ENCODE peak calls at places on chromosomes 4 and X, in ten cellular contexts. W is sigmoid colon; B is right cardiac atrium; M is A549; Z is CD8-positive, alpha-beta memory T cell; Y is heart left ventricle; U is neuronal stem cell; O is naive thymus-derived CD4-positive, alpha-beta T cell; G is tibial artery; F is kidney. X is an unnamed sample.

GRCh38 chr4:156158747-156159146 is 205.1 kb upstream of the CTSO start:
- DNase-seq in W (no peak), B (no peak), M (no peak), Z (no peak), Y (no peak), U (no peak), O (no peak), G (no peak), F (no peak), X (no peak)

GRCh38 chr4:152357206-152357605 is 178.7 kb downstream of the FBXW7 start:
- DNase-seq in W (no peak), B (peak; percentile 35), M (no peak), Z (no peak), Y (no peak), U (no peak), O (no peak), G (no peak), F (no peak), X (no peak)

GRCh38 chr4:142818009-142818408 is 28.1 kb downstream of the INPP4B start:
- DNase-seq in W (no peak), B (no peak), M (no peak), Z (no peak), Y (no peak), U (no peak), O (no peak), G (no peak), F (no peak), X (no peak)

GRCh38 chr4:61246003-61246402 is 45.9 kb downstream of the ADGRL3 start:
- DNase-seq in W (no peak), B (no peak), M (no peak), Z (no peak), Y (no peak), U (no peak), O (no peak), G (no peak), F (no peak), X (no peak)

GRCh38 chr4:183950536-183950935 is 45.4 kb downstream of the STOX2 start:
- DNase-seq in W (no peak), B (no peak), M (no peak), Z (no peak), Y (no peak), U (no peak), O (no peak), G (no peak), F (no peak), X (no peak)

GRCh38 chr4:151000747-151001429 is 14.2 kb downstream of the LRBA start:
- DNase-seq in W (no peak), B (no peak), M (no peak), Z (no peak), Y (no peak), U (no peak), O (no peak), G (no peak), F (no peak), X (no peak)

GRCh38 chrX:97685753-97686152 is 802.0 kb downstream of the RPA4 start:
- DNase-seq in W (no peak), B (no peak), M (peak; percentile 9), Z (no peak), Y (no peak), U (no peak), O (no peak), G (no peak), F (no peak), X (no peak)

GRCh38 chr4:42588909-42589308 is 68.0 kb downstream of the ATP8A1 start:
- DNase-seq in W (no peak), B (no peak), M (no peak), Z (no peak), Y (no peak), U (no peak), O (no peak), G (no peak), F (no peak), X (no peak)

GRCh38 chr4:154489558-154490260 is 1.9 kb downstream of the DCHS2 start:
- DNase-seq in W (no peak), B (no peak), M (no peak), Z (no peak), Y (no peak), U (no peak), O (no peak), G (no peak), F (peak; percentile 55), X (no peak)

GRCh38 chrX:151899622-151900021 is 13.1 kb upstream of the MAGEA4 start:
- DNase-seq in W (no peak), B (no peak), M (no peak), Z (no peak), Y (no peak), U (no peak), O (no peak), G (no peak), F (no peak), X (no peak)

GRCh38 chr4:89835413-89835812 is 1.5 kb downstream of the SNCA start:
- DNase-seq in W (no peak), B (no peak), M (no peak), Z (no peak), Y (no peak), U (no peak), O (no peak), G (no peak), F (no peak), X (no peak)
- H3K4me3 ChIP-seq in W (no peak overlapping the region), B (no peak overlapping the region), M (no peak overlapping the region), Z (no peak overlapping the region), Y (no peak overlapping the region), U (no peak overlapping the region), O (no peak overlapping the region), G (no peak overlapping the region), F (no peak overlapping the region), X (no peak overlapping the region)

GRCh38 chr4:40306203-40306602 is 28.9 kb upstream of the CHRNA9 start:
- DNase-seq in W (peak; percentile 19), B (no peak), M (no peak), Z (no peak), Y (no peak), U (no peak), O (no peak), G (peak; percentile 19), F (no peak), X (no peak)

GRCh38 chr4:40307627-40308497 is 27.3 kb upstream of the CHRNA9 start:
- DNase-seq in W (peak; percentile 52), B (no peak), M (no peak), Z (peak; percentile 73), Y (peak; percentile 65), U (no peak), O (peak; percentile 54), G (no peak), F (no peak), X (no peak)

GRCh38 chr4:40306991-40307390 is 28.1 kb upstream of the CHRNA9 start:
- DNase-seq in W (peak; percentile 17), B (no peak), M (no peak), Z (no peak), Y (no peak), U (no peak), O (no peak), G (peak; percentile 6), F (no peak), X (no peak)

GRCh38 chr4:40303751-40304150 is 31.4 kb upstream of the CHRNA9 start:
- DNase-seq in W (no peak), B (no peak), M (no peak), Z (no peak), Y (no peak), U (no peak), O (no peak), G (no peak), F (no peak), X (no peak)

DNA sequence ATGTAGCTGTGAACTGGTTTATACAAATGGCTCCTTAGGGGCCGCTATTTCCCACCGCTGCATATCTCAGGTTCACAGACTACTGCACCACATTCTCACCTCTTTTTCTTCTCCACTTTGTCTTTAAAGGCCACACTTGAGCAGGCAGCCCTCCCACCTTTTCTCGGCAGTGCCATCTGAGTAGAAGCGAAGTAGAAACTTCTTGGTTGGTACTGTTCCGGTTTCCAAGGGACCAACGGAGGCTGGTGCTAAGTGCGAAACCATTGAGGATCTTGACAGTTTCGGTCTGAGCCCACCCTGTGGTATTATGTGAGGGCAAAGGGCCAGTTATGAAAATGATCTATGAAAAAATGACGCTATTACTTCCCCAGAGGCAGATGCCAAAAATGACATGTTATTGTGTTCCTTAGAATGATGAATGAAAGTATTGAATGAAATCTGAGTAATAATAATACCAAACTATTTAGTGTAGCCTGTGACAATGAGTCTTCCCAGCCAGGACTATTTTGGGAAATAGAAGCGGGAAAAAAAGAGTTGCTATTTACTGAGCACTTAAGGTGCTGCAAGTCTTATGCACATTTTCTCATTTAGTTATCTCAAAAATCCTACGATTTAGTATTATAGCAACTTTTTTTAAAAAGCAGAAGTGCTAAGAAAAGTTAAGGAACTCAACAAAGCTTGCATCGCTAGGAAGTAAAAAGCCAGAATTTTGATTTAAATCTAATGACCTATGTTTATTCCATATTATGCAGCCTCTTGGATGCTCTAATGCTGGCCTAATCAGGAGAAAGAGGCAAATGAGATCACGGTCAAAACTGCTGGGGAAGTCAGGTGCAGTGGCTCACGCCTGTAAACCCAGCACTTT is 29.6 kb upstream of the CHRNA9 start:
- DNase-seq in W (peak; percentile 26), B (no peak), M (no peak), Z (peak; percentile 58), Y (no peak), U (no peak), O (no peak), G (peak; percentile 20), F (no peak), X (no peak)
- H3K4me1 ChIP-seq in W (no peaks in the 10 kb centered on the region), B (no peaks in the 10 kb centered on the region), M (peaks cover 10% of the 10 kb centered on the region), Z (peaks cover 93% of the 10 kb centered on the region), Y (peaks cover 66% of the 10 kb centered on the region), U (peaks cover 9% of the 10 kb centered on the region), O (peaks cover 90% of the 10 kb centered on the region), G (no peaks in the 10 kb centered on the region), F (no peaks in the 10 kb centered on the region), X (no peaks in the 10 kb centered on the region)

DNA sequence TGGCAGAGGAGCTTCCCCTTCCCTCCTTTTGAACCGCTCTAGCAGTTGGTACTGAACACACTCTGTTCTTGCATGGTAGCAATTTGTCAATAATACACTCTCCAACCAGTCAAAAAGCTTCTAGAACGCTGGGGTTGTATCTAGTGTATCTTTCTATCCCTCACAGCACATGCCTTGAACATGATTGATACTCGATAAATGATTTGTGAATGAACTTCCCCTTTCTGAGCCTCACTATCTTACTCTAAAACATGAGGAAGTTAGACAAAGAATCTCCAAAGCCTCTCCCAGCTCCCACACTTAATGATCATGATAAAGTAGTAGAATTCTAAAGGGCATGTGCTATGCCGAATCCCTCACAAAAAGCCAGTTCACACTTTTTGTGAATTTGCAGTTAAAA is 64.4 kb downstream of the DLG3 start:
- DNase-seq in W (no peak), B (no peak), M (no peak), Z (no peak), Y (no peak), U (no peak), O (no peak), G (no peak), F (no peak), X (no peak)
- H3K9me3 ChIP-seq in W (no peaks in the 10 kb centered on the region), B (no peaks in the 10 kb centered on the region), M (no peaks in the 10 kb centered on the region), Z (no peaks in the 10 kb centered on the region), Y (no peaks in the 10 kb centered on the region), U (no peaks in the 10 kb centered on the region), O (no peaks in the 10 kb centered on the region), G (no peaks in the 10 kb centered on the region), F (no peaks in the 10 kb centered on the region), X (no peaks in the 10 kb centered on the region)

GRCh38 chr4:186030795-186031194 is 38.2 kb upstream of the TLR3 start:
- DNase-seq in W (no peak), B (no peak), M (no peak), Z (no peak), Y (no peak), U (no peak), O (no peak), G (no peak), F (no peak), X (no peak)
- H3K4me3 ChIP-seq in W (no peak overlapping the region), B (no peak overlapping the region), M (no peak overlapping the region), Z (no peak overlapping the region), Y (no peak overlapping the region), U (no peak overlapping the region), O (no peak overlapping the region), G (peak overlapping the region; percentile 26), F (no peak overlapping the region), X (no peak overlapping the region)

GRCh38 chr4:94459462-94460161 is 7.9 kb downstream of the PDLIM5 start:
- DNase-seq in W (no peak), B (no peak), M (no peak), Z (no peak), Y (no peak), U (no peak), O (no peak), G (no peak), F (no peak), X (no peak)
- H3K4me1 ChIP-seq in W (peaks cover 87% of the 10 kb centered on the region), B (peaks cover 5% of the 10 kb centered on the region), M (peaks cover 89% of the 10 kb centered on the region), Z (peaks cover 3% of the 10 kb centered on the region), Y (peaks cover 57% of the 10 kb centered on the region), U (peaks cover 7% of the 10 kb centered on the region), O (no peaks in the 10 kb centered on the region), G (peaks cover 35% of the 10 kb centered on the region), F (peaks cover 26% of the 10 kb centered on the region), X (peaks cover 42% of the 10 kb centered on the region)